ENCODE peak calls at places on chromosomes 11 and 22, in four cellular contexts. N is AG08395; R is fibroblast of lung; S is stimulated activated CD4-positive, alpha-beta T cell treated with anti-CD3 and anti-CD28 coated beads, Interleukin-2, amount 100 ng/mL, for 48 hours. A is an unnamed sample.

GRCh38 chr22:30027169-30027568 is 53.1 kb upstream of the HORMAD2 start:
- DNase-seq in N (no peak), R (no peak), S (no peak), A (no peak)

GRCh38 chr11:26344647-26345046 is 12.7 kb downstream of the ANO3 start:
- DNase-seq in N (no peak), R (peak), S (no peak), A (no peak)

GRCh38 chr11:6611092-6612007 is 666 bp downstream of the TAF10 start:
- DNase-seq in N (no peak), R (peak), S (no peak), A (no peak)

GRCh38 chr11:134555510-134555909 is 143.5 kb upstream of the B3GAT1 start:
- DNase-seq in N (no peak), R (no peak), S (no peak), A (no peak)

GRCh38 chr11:133506023-133506422 is 26.3 kb downstream of the OPCML start:
- DNase-seq in N (no peak), R (no peak), S (no peak), A (no peak)

GRCh38 chr11:101445761-101446160 is 138.0 kb downstream of the TRPC6 start:
- DNase-seq in N (peak), R (no peak), S (no peak), A (no peak)

GRCh38 chr22:23580586-23581251 is 629 bp upstream of the IGLL1 start:
- DNase-seq in N (no peak), R (no peak), S (no peak), A (no peak)

GRCh38 chr22:47012589-47013365 is 250.3 kb downstream of the TBC1D22A start:
- DNase-seq in N (peak), R (peak), S (no peak), A (peak)

GRCh38 chr11:118789501-118790356 is 1.2 kb downstream of the DDX6 start:
- DNase-seq in N (peak), R (peak), S (peak), A (no peak)

GRCh38 chr11:98561216-98561615 is 459.5 kb upstream of the CNTN5 start:
- DNase-seq in N (no peak), R (no peak), S (no peak), A (no peak)

GRCh38 chr11:99766816-99767215 is 746.1 kb downstream of the CNTN5 start:
- DNase-seq in N (no peak), R (no peak), S (no peak), A (no peak)

GRCh38 chr22:49948958-49949913 is 11.3 kb upstream of the PIM3 start:
- DNase-seq in N (no peak), R (no peak), S (no peak), A (no peak)

GRCh38 chr11:72240461-72241289 is 3.3 kb downstream of the PHOX2A start:
- DNase-seq in N (peak), R (peak), S (no peak), A (no peak)

GRCh38 chr11:46725338-46726205 is 6.6 kb downstream of the F2 start:
- DNase-seq in N (no peak), R (no peak), S (no peak), A (no peak)

GRCh38 chr11:47378011-47378835 is at the start of gene SPI1:
- DNase-seq in N (no peak), R (no peak), S (no peak), A (no peak)

GRCh38 chr11:118953265-118953664 is 2.8 kb upstream of the UPK2 start:
- DNase-seq in N (no peak), R (peak), S (no peak), A (no peak)